ENCODE peak calls at places on chromosomes 5 and 9, in four cellular contexts. D is neural progenitor cell, T is PC-3, W is hepatocyte. I is an unnamed sample.

GRCh38 chr5:78275998-78276543 is 18.4 kb downstream of the AP3B1 start:
- DNase-seq in D (no peak), T (no peak), W (no peak), I (no peak)

GRCh38 chr5:143245929-143246561 is 157.4 kb downstream of the NR3C1 start:
- DNase-seq in D (no peak), T (peak), W (peak), I (no peak)

GRCh38 chr9:35904966-35905781 is 828 bp upstream of the HRCT1 start:
- DNase-seq in D (no peak), T (peak), W (no peak), I (no peak)

GRCh38 chr5:143447983-143448382 is 44.5 kb upstream of the NR3C1 start:
- DNase-seq in D (no peak), T (no peak), W (no peak), I (no peak)

GRCh38 chr5:54211912-54212311 is 98.5 kb downstream of the ARL15 start:
- DNase-seq in D (no peak), T (no peak), W (no peak), I (no peak)

GRCh38 chr5:36724429-36725332 is 118.3 kb downstream of the SLC1A3 start:
- DNase-seq in D (no peak), T (peak), W (no peak), I (peak)

GRCh38 chr5:16812911-16813310 is 123.2 kb downstream of the MYO10 start:
- DNase-seq in D (no peak), T (peak), W (peak), I (no peak)

GRCh38 chr5:61618577-61618976 is 286.5 kb downstream of the ZSWIM6 start:
- DNase-seq in D (no peak), T (no peak), W (no peak), I (no peak)

GRCh38 chr9:133242991-133243390 is 32.0 kb downstream of the ABO start:
- DNase-seq in D (no peak), T (no peak), W (no peak), I (no peak)

GRCh38 chr5:84433461-84433860 is 48.8 kb upstream of the EDIL3 start:
- DNase-seq in D (no peak), T (no peak), W (no peak), I (no peak)

GRCh38 chr9:130662099-130662926 is 2.1 kb upstream of the PRDM12 start:
- DNase-seq in D (peak), T (no peak), W (no peak), I (no peak)

GRCh38 chr5:14153932-14154646 is 10.9 kb downstream of the TRIO start:
- DNase-seq in D (peak), T (peak), W (peak), I (no peak)

GRCh38 chr5:1508679-1509290 is 15.0 kb downstream of the LPCAT1 start:
- DNase-seq in D (no peak), T (no peak), W (no peak), I (no peak)

GRCh38 chr5:133753856-133754255 is 141.5 kb upstream of the FSTL4 start:
- DNase-seq in D (no peak), T (peak), W (peak), I (no peak)

GRCh38 chr5:56148453-56148971 is 84.6 kb downstream of the ANKRD55 start:
- DNase-seq in D (no peak), T (no peak), W (no peak), I (peak)

GRCh38 chr9:124479947-124480620 is 27.1 kb downstream of the NR5A1 start:
- DNase-seq in D (no peak), T (no peak), W (no peak), I (no peak)

GRCh38 chr9:124482431-124483031 is 24.7 kb downstream of the NR5A1 start:
- DNase-seq in D (peak), T (no peak), W (no peak), I (no peak)

GRCh38 chr9:124481115-124481514 is 26.1 kb downstream of the NR5A1 start:
- DNase-seq in D (no peak), T (no peak), W (no peak), I (no peak)

GRCh38 chr9:124479371-124479770 is 27.8 kb downstream of the NR5A1 start:
- DNase-seq in D (no peak), T (no peak), W (no peak), I (no peak)

DNA sequence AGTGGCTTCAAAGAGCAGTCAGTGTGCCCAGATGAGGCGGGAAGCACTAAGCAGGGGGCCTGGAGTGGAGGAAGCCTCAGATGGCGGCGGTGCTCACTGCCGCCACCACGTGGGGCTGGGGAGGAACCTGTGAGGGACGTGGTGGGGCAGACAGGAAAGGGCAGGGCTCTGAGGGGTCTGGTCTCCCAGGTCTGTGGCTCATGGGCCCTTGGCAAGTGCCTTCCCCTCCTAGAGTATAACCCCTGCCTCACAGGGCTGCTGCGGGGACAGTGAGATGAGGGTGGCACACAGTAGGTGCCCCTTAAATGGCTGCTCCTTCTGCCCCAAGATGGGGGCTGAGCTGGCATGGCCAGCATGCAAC is 26.6 kb downstream of the NR5A1 start:
- DNase-seq in D (peak), T (peak), W (peak), I (peak)
- H2AFZ ChIP-seq in D (no peak), T (peak), W (no peak), I (peak)

DNA sequence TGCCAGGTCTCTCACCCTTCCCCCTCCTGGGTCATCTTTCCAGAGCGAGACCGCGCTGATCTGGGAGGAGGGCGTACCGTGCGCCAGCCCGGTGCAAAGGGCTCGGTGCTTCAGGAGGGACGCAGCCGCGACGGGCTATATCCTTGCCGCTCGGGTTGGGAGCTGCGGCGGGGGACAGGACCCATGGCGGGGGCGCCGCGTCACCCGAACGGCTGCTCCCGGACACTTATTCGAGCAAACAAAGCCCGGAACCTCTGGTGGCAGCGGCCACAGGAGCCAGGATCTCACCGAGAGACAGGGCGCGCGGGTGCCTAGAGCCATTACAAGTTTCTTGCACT is 1.4 kb downstream of the SEMA6A start:
- DNase-seq in D (peak), T (no peak), W (peak), I (no peak)
- TF ChIP-seq EZH2 in D (no peak), T (peak), W (no peak), I (no peak)

GRCh38 chr5:151315998-151316597 is 12.5 kb upstream of the SLC36A3 start:
- DNase-seq in D (peak), T (peak), W (peak), I (peak)
- H2AFZ ChIP-seq in D (peak), T (no peak), W (no peak), I (no peak)

DNA sequence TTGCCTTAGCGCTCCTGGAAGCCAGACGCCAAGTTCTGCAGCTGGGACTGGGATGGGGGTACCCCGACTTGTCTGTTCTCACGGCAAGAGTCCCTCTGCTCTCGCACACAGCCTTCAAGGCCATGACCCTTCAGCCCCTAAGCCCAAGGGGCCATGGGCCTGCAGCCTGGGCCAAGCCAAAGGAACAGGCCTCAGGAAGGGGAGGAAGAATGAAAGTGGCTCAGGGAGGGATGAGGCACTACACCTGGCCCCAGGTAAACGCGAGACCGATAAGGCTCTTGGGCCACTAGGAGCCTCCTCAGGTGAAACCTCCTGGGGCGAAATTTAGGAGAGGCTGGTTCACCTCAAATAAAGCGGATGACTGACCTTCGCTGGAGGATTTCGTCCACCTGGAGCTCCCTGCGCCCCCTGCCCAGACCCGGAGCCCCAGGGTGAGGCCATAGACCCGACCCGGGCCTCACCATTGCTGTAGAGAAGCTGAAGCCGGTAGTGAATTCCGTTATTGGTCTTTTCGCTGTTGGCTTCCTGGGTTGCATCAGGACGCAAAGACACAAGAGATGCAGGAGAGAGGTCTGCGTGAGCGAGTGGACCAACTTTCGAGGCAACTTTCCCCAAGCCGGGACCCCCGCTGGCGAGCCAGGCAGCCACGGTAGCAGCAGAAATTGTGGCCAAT is 3.7 kb downstream of the EBF1 start:
- DNase-seq in D (peak), T (no peak), W (no peak), I (no peak)
- TF ChIP-seq EZH2 in D (no peak), T (no peak), W (no peak), I (no peak)

DNA sequence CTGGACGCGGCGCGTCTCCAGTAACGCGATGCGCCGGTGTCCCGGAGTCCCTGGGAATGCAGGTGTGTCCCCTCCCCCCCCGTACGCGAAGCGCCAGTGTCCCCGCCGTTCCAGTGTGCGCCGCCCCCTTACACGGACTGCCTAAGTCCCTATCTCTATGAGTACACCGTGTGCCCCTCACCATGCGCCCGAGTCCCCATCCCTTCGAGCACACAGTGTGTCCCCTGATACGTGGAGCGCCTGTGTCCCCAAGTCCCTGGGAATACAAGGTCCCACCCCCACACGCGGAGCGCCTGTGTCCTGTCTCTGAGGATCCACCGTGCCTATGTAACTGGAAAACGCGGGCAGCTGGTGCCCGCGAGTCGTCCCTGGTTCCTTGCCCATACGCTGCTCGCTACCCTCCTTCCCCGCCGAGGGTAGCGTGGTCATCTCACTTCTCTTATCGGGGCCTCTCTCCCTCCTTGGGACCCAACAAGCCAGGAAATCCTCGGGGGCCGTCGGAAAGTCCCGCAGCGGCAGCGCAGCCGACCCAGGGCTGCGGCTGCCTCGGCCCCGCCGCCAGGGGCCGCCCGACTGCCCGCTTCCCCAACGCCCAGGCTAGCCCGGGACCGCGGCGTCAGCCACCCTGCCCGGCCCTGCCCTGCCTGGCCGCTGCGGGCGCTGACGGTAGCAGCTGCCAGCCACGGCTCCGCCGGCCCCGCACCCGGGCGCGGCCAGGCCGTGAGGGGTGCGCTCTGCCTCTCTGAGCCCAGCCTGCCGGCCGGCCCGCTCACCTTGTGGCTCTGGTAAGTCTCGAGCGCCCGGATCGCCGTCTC is 642 bp downstream of the ELL2 start:
- DNase-seq in D (peak), T (peak), W (peak), I (peak)
- H2AFZ ChIP-seq in D (peak), T (peak), W (peak), I (peak)

DNA sequence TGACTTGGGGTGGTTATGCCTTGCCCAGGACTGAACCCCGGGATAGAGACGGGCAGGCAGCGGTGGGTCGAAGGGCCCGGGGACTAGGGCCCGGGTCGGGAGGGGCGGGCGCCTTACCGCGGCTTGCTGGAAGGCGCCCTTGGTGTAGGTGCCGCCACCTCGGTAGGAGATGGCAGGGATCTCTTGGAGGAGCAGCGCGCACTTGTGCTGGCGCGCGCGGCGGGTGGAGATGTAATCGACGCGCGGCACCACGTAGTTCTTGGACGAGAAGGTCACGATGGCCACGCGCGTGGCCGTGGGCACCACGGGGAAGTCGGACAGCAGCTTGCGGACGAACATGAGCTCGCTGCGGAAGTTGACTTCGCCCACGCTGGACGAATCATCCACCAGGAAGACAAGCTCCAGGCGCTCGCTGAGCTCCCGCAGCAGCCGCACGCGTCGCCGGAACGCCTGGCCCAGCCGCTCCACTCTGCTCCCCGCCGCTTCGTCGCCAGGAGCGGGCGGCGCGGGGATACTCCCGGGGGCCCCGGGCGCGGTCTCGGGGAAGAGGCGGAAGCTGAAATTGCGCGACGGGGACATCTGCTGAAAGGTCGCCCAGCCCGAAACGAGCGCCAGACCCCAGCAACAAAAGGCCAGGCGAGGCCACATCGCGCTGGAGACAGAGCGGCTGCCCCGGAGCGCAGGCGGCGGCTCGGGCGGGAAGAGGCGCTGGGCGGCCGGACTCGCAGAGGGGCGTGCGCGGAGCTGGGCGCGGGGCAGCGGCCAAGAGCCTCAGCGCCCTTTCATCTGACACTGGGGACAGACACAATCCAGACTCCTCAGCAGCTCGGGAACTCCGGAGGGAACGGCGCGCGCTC is at the start of gene SVEP1:
- DNase-seq in D (peak), T (no peak), W (peak), I (no peak)
- TF ChIP-seq EZH2 in D (peak), T (no peak), W (peak), I (no peak)

GRCh38 chr5:95238560-95239325 is 46.2 kb downstream of the MCTP1 start:
- DNase-seq in D (no peak), T (peak), W (no peak), I (no peak)
- H2AFZ ChIP-seq in D (no peak), T (peak), W (no peak), I (no peak)

GRCh38 chr5:168669668-168670378 is 90.7 kb upstream of the PANK3 start:
- DNase-seq in D (no peak), T (no peak), W (no peak), I (no peak)
- TF ChIP-seq EZH2 in D (no peak), T (no peak), W (no peak), I (no peak)

GRCh38 chr5:31637851-31638250 is 1.1 kb upstream of the PDZD2 start:
- DNase-seq in D (no peak), T (no peak), W (no peak), I (no peak)
- H2AFZ ChIP-seq in D (no peak), T (no peak), W (no peak), I (no peak)

I was measured in MM.1S.